ENCODE peak calls at places on chromosomes 11 and 22, in nine cellular contexts. One of them, this sample, is unnamed.

GRCh38 chr11:57456960-57457642 is 3.2 kb upstream of the RTN4RL2 start:
- DNase-seq in K562: peak; percentile 92
- DNase-seq in HepG2: peak; percentile 82
- DNase-seq in GM12878: no peak
- DNase-seq in HL-60: peak; percentile 74
- DNase-seq in HCT116: peak; percentile 79
- DNase-seq in Panc1: peak; percentile 64
- DNase-seq in GM23338: peak; percentile 95
- DNase-seq in A549: peak; percentile 80
- DNase-seq in this sample: peak; percentile 85

GRCh38 chr11:61598886-61599868 is 18.3 kb upstream of the SYT7 start:
- DNase-seq in GM12878: no peak
- DNase-seq in A549: no peak
- DNase-seq in HL-60: no peak
- DNase-seq in Panc1: no peak
- DNase-seq in HepG2: no peak
- DNase-seq in K562: no peak
- DNase-seq in GM23338: peak; percentile 71
- DNase-seq in HCT116: no peak
- DNase-seq in this sample: peak; percentile 55

GRCh38 chr11:76107946-76108345 is 98.4 kb downstream of the WNT11 start:
- DNase-seq in GM23338: no peak
- DNase-seq in A549: no peak
- DNase-seq in HCT116: no peak
- DNase-seq in K562: no peak
- DNase-seq in Panc1: no peak
- DNase-seq in HL-60: no peak
- DNase-seq in HepG2: no peak
- DNase-seq in GM12878: no peak
- DNase-seq in this sample: peak; percentile 38

GRCh38 chr11:134638796-134639540 is 226.9 kb upstream of the B3GAT1 start:
- DNase-seq in K562: no peak
- DNase-seq in A549: no peak
- DNase-seq in GM12878: no peak
- DNase-seq in Panc1: no peak
- DNase-seq in HepG2: no peak
- DNase-seq in HCT116: no peak
- DNase-seq in GM23338: no peak
- DNase-seq in HL-60: no peak
- DNase-seq in this sample: no peak

GRCh38 chr11:120877746-120878365 is 146.0 kb upstream of the TBCEL start:
- DNase-seq in A549: no peak
- DNase-seq in GM23338: no peak
- DNase-seq in HepG2: no peak
- DNase-seq in HCT116: no peak
- DNase-seq in GM12878: no peak
- DNase-seq in HL-60: no peak
- DNase-seq in K562: no peak
- DNase-seq in Panc1: no peak
- DNase-seq in this sample: no peak

GRCh38 chr11:1060885-1061616 is 13.6 kb upstream of the MUC2 start:
- DNase-seq in Panc1: peak; percentile 27
- DNase-seq in A549: peak; percentile 83
- DNase-seq in HepG2: no peak
- DNase-seq in GM23338: no peak
- DNase-seq in HL-60: no peak
- DNase-seq in HCT116: peak; percentile 74
- DNase-seq in K562: no peak
- DNase-seq in GM12878: no peak
- DNase-seq in this sample: no peak

GRCh38 chr11:16809901-16810668 is 71.6 kb downstream of the C11orf58 start:
- DNase-seq in HepG2: no peak
- DNase-seq in K562: no peak
- DNase-seq in Panc1: no peak
- DNase-seq in HL-60: peak; percentile 52
- DNase-seq in GM12878: no peak
- DNase-seq in HCT116: no peak
- DNase-seq in GM23338: no peak
- DNase-seq in A549: no peak
- DNase-seq in this sample: no peak

GRCh38 chr11:75487366-75487765 is 38.4 kb downstream of the GDPD5 start:
- DNase-seq in HCT116: no peak
- DNase-seq in K562: no peak
- DNase-seq in A549: no peak
- DNase-seq in HL-60: no peak
- DNase-seq in GM12878: no peak
- DNase-seq in GM23338: no peak
- DNase-seq in Panc1: no peak
- DNase-seq in HepG2: no peak
- DNase-seq in this sample: no peak

GRCh38 chr11:3613998-3614741 is 27.6 kb downstream of the ART5 start:
- DNase-seq in K562: no peak
- DNase-seq in GM23338: no peak
- DNase-seq in Panc1: no peak
- DNase-seq in HCT116: no peak
- DNase-seq in A549: no peak
- DNase-seq in GM12878: no peak
- DNase-seq in HepG2: no peak
- DNase-seq in HL-60: peak; percentile 67
- DNase-seq in this sample: no peak

GRCh38 chr11:57087966-57088365 is 93.8 kb upstream of the LRRC55 start:
- DNase-seq in HCT116: no peak
- DNase-seq in GM23338: no peak
- DNase-seq in K562: no peak
- DNase-seq in HL-60: no peak
- DNase-seq in A549: no peak
- DNase-seq in GM12878: no peak
- DNase-seq in Panc1: no peak
- DNase-seq in HepG2: no peak
- DNase-seq in this sample: no peak

GRCh38 chr11:818396-819128 is at the start of gene PNPLA2:
- DNase-seq in GM23338: peak; percentile 51
- DNase-seq in A549: no peak
- DNase-seq in K562: no peak
- DNase-seq in GM12878: no peak
- DNase-seq in HL-60: no peak
- DNase-seq in HCT116: no peak
- DNase-seq in Panc1: no peak
- DNase-seq in HepG2: peak; percentile 74
- DNase-seq in this sample: no peak

GRCh38 chr22:42662114-42663021 is 13.2 kb upstream of the CYB5R3 start:
- DNase-seq in HepG2: no peak
- DNase-seq in Panc1: no peak
- DNase-seq in K562: peak; percentile 75
- DNase-seq in HL-60: peak; percentile 65
- DNase-seq in A549: peak; percentile 78
- DNase-seq in HCT116: no peak
- DNase-seq in GM23338: peak; percentile 91
- DNase-seq in GM12878: no peak
- DNase-seq in this sample: peak; percentile 88

GRCh38 chr22:27872488-27872887 is 46.6 kb downstream of the PITPNB start:
- DNase-seq in HepG2: no peak
- DNase-seq in K562: no peak
- DNase-seq in GM12878: no peak
- DNase-seq in HCT116: no peak
- DNase-seq in HL-60: no peak
- DNase-seq in Panc1: no peak
- DNase-seq in GM23338: no peak
- DNase-seq in A549: no peak
- DNase-seq in this sample: no peak

GRCh38 chr22:30332994-30333706 is 6.4 kb upstream of the TBC1D10A start:
- DNase-seq in HL-60: no peak
- DNase-seq in A549: no peak
- DNase-seq in HepG2: no peak
- DNase-seq in GM12878: no peak
- DNase-seq in HCT116: no peak
- DNase-seq in GM23338: no peak
- DNase-seq in K562: no peak
- DNase-seq in Panc1: no peak
- DNase-seq in this sample: no peak

GRCh38 chr22:46053563-46054090 is 76.7 kb upstream of the WNT7B start:
- DNase-seq in HepG2: no peak
- DNase-seq in GM12878: no peak
- DNase-seq in HCT116: no peak
- DNase-seq in Panc1: no peak
- DNase-seq in A549: peak; percentile 69
- DNase-seq in HL-60: peak; percentile 47
- DNase-seq in K562: no peak
- DNase-seq in GM23338: no peak
- DNase-seq in this sample: peak; percentile 94

GRCh38 chr22:36227396-36227795 is 11.9 kb downstream of the APOL2 start:
- DNase-seq in GM23338: no peak
- DNase-seq in HL-60: no peak
- DNase-seq in K562: no peak
- DNase-seq in GM12878: no peak
- DNase-seq in HCT116: no peak
- DNase-seq in HepG2: no peak
- DNase-seq in Panc1: no peak
- DNase-seq in A549: no peak
- DNase-seq in this sample: no peak

GRCh38 chr11:133947298-133947905 is 9.4 kb downstream of the IGSF9B start:
- DNase-seq in HepG2: peak; percentile 20
- DNase-seq in HCT116: no peak
- DNase-seq in GM23338: peak; percentile 93
- DNase-seq in HL-60: no peak
- DNase-seq in Panc1: no peak
- DNase-seq in A549: peak; percentile 58
- DNase-seq in K562: peak; percentile 10
- DNase-seq in GM12878: no peak
- DNase-seq in this sample: peak; percentile 77

GRCh38 chr22:19991645-19992451 is 24.8 kb downstream of the ARVCF start:
- DNase-seq in Panc1: no peak
- DNase-seq in HL-60: no peak
- DNase-seq in HepG2: no peak
- DNase-seq in GM12878: no peak
- DNase-seq in GM23338: no peak
- DNase-seq in A549: no peak
- DNase-seq in K562: peak; percentile 27
- DNase-seq in HCT116: no peak
- DNase-seq in this sample: no peak

GRCh38 chr11:93236741-93237675 is 39.2 kb upstream of the SLC36A4 start:
- DNase-seq in A549: peak; percentile 7
- DNase-seq in HCT116: peak; percentile 34
- DNase-seq in GM23338: peak; percentile 80
- DNase-seq in GM12878: no peak
- DNase-seq in HepG2: peak; percentile 55
- DNase-seq in K562: peak; percentile 55
- DNase-seq in Panc1: no peak
- DNase-seq in HL-60: peak; percentile 57
- DNase-seq in this sample: peak; percentile 51
- TF ChIP-seq REST in A549: no peak
- TF ChIP-seq REST in HCT116: no peak
- TF ChIP-seq REST in GM23338: no peak
- TF ChIP-seq REST in GM12878: no peak
- TF ChIP-seq REST in HepG2: no peak
- TF ChIP-seq REST in K562: no peak
- TF ChIP-seq REST in Panc1: no peak
- TF ChIP-seq REST in HL-60: no peak
- TF ChIP-seq REST in this sample: no peak

GRCh38 chr11:11732116-11732515 is 109.7 kb upstream of the USP47 start:
- DNase-seq in K562: no peak
- DNase-seq in GM23338: no peak
- DNase-seq in HL-60: no peak
- DNase-seq in GM12878: no peak
- DNase-seq in HepG2: no peak
- DNase-seq in A549: no peak
- DNase-seq in Panc1: no peak
- DNase-seq in HCT116: no peak
- DNase-seq in this sample: no peak
- TF ChIP-seq REST in K562: no peak
- TF ChIP-seq REST in GM23338: no peak
- TF ChIP-seq REST in HL-60: no peak
- TF ChIP-seq REST in GM12878: no peak
- TF ChIP-seq REST in HepG2: no peak
- TF ChIP-seq REST in A549: no peak
- TF ChIP-seq REST in Panc1: no peak
- TF ChIP-seq REST in HCT116: no peak
- TF ChIP-seq REST in this sample: no peak

GRCh38 chr11:43458486-43458885 is 99.8 kb downstream of the TTC17 start:
- DNase-seq in HepG2: no peak
- DNase-seq in GM23338: no peak
- DNase-seq in K562: no peak
- DNase-seq in Panc1: no peak
- DNase-seq in GM12878: no peak
- DNase-seq in HCT116: no peak
- DNase-seq in A549: no peak
- DNase-seq in HL-60: no peak
- DNase-seq in this sample: no peak
- TF ChIP-seq REST in HepG2: no peak
- TF ChIP-seq REST in GM23338: no peak
- TF ChIP-seq REST in K562: no peak
- TF ChIP-seq REST in Panc1: no peak
- TF ChIP-seq REST in GM12878: no peak
- TF ChIP-seq REST in HCT116: no peak
- TF ChIP-seq REST in A549: no peak
- TF ChIP-seq REST in HL-60: no peak
- TF ChIP-seq REST in this sample: no peak

GRCh38 chr11:5553347-5553746 is 5.0 kb upstream of the OR52H1 start:
- DNase-seq in A549: no peak
- DNase-seq in HepG2: no peak
- DNase-seq in Panc1: no peak
- DNase-seq in HL-60: no peak
- DNase-seq in GM23338: no peak
- DNase-seq in K562: no peak
- DNase-seq in GM12878: no peak
- DNase-seq in HCT116: no peak
- DNase-seq in this sample: no peak

GRCh38 chr11:5547982-5548381 is 358 bp downstream of the OR52H1 start:
- DNase-seq in HepG2: no peak
- DNase-seq in HL-60: no peak
- DNase-seq in GM23338: no peak
- DNase-seq in Panc1: no peak
- DNase-seq in GM12878: peak; percentile 19
- DNase-seq in K562: no peak
- DNase-seq in HCT116: no peak
- DNase-seq in A549: no peak
- DNase-seq in this sample: no peak

GRCh38 chr11:5548440-5548839 is at the start of gene OR52H1:
- DNase-seq in K562: no peak
- DNase-seq in GM23338: no peak
- DNase-seq in A549: no peak
- DNase-seq in GM12878: no peak
- DNase-seq in Panc1: no peak
- DNase-seq in HL-60: no peak
- DNase-seq in HepG2: no peak
- DNase-seq in HCT116: no peak
- DNase-seq in this sample: no peak

DNA sequence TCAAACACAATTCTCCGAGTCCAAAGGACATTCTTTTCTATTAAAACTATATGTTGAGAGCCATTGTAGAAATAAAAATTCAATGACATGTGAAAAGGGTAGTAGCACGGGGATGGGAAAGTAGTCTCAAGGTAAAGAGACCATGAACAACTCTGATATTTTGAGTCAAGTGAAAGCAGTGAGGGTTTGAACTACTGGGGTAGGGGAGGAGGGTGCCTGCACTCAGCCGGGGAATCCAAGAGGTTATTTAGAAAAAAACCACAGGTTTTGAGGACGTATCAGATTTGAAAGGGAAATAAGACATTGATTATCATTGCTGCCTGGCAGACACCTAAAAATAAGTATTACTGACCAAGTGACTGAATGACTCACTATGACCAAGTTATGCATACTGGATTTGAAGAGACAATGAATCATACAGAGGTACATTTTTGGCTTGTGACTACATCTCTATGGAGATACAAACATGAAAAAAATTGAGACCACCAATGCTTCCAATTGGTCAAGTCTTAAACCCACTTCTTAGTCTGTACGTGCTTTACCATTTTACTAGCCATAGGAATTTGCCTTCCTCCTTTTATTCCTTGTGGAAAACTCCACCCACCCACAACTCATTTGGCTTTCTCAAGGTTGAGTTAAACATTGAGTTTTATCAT is 2.2 kb upstream of the OR52H1 start:
- DNase-seq in K562: peak; percentile 30
- DNase-seq in HCT116: peak; percentile 54
- DNase-seq in GM23338: no peak
- DNase-seq in HL-60: no peak
- DNase-seq in A549: no peak
- DNase-seq in GM12878: peak; percentile 8
- DNase-seq in HepG2: no peak
- DNase-seq in Panc1: peak; percentile 54
- DNase-seq in this sample: no peak
- TF ChIP-seq REST in K562: no peak
- TF ChIP-seq REST in HCT116: no peak
- TF ChIP-seq REST in GM23338: no peak
- TF ChIP-seq REST in HL-60: no peak
- TF ChIP-seq REST in A549: no peak
- TF ChIP-seq REST in GM12878: no peak
- TF ChIP-seq REST in HepG2: no peak
- TF ChIP-seq REST in Panc1: no peak
- TF ChIP-seq REST in this sample: no peak